ENCODE peak calls at places on chromosome 15, in ten cellular contexts. O is AG04449, W is neural crest cell, U is natural killer cell, J is cardiac muscle cell, E is ovary, S is HFFc6, K is Peyer's patch, G is foreskin fibroblast, Y is coronary artery. H is an unnamed sample.
A peak's percentile ranks its signal among the peaks of the same experiment; 100 is the strongest.

GRCh38 chr15:79154491-79155182 is 64.1 kb upstream of the RASGRF1 start:
- DNase-seq in S (no peak), Y (no peak), G (no peak), W (no peak), K (no peak), O (no peak), J (peak; percentile 40), E (no peak), U (no peak), H (no peak)

GRCh38 chr15:81752149-81752942 is 293.5 kb downstream of the MEX3B start:
- DNase-seq in J (peak; percentile 15), W (no peak), E (peak; percentile 32), G (peak; percentile 27), Y (no peak), K (no peak), S (no peak), O (no peak), U (no peak), H (no peak)

GRCh38 chr15:52785672-52786406 is 4.3 kb downstream of the ONECUT1 start:
- DNase-seq in O (no peak), W (no peak), G (no peak), U (no peak), J (no peak), S (no peak), K (no peak), Y (no peak), E (no peak), H (no peak)

GRCh38 chr15:48774484-48774883 is 36.4 kb downstream of the CEP152 start:
- DNase-seq in G (no peak), K (no peak), W (no peak), U (no peak), S (peak; percentile 61), J (no peak), Y (no peak), E (no peak), O (no peak), H (no peak)

GRCh38 chr15:72302955-72303354 is 17.0 kb downstream of the CELF6 start:
- DNase-seq in J (no peak), S (no peak), E (no peak), Y (no peak), K (no peak), G (no peak), O (no peak), W (no peak), U (no peak), H (no peak)

GRCh38 chr15:73796266-73796939 is 43.3 kb upstream of the INSYN1 start:
- DNase-seq in O (no peak), W (no peak), G (no peak), K (no peak), Y (no peak), U (no peak), J (no peak), E (no peak), S (no peak), H (no peak)

GRCh38 chr15:67149068-67149841 is 83.9 kb downstream of the SMAD3 start:
- DNase-seq in W (no peak), K (no peak), G (no peak), Y (no peak), O (no peak), S (no peak), J (no peak), E (no peak), U (no peak), H (no peak)

GRCh38 chr15:54681578-54681977 is 515.2 kb downstream of the RSL24D1 start:
- DNase-seq in K (no peak), G (no peak), Y (no peak), W (no peak), J (no peak), U (no peak), O (no peak), S (no peak), E (no peak), H (no peak)

GRCh38 chr15:94671845-94672524 is 440.6 kb downstream of the MCTP2 start:
- DNase-seq in S (no peak), O (no peak), E (peak; percentile 37), U (no peak), K (no peak), W (peak; percentile 39), Y (no peak), J (peak; percentile 61), G (peak; percentile 3), H (no peak)

GRCh38 chr15:92937880-92938279 is 37.8 kb downstream of the CHD2 start:
- DNase-seq in O (no peak), J (no peak), Y (no peak), S (no peak), U (no peak), W (no peak), G (no peak), K (no peak), E (no peak), H (no peak)

GRCh38 chr15:92936693-92937092 is 36.6 kb downstream of the CHD2 start:
- DNase-seq in E (no peak), J (no peak), G (no peak), U (no peak), S (no peak), W (no peak), O (no peak), Y (no peak), K (no peak), H (no peak)

GRCh38 chr15:92941668-92942067 is 41.5 kb downstream of the CHD2 start:
- DNase-seq in G (no peak), K (no peak), W (no peak), O (no peak), S (no peak), Y (no peak), J (no peak), U (no peak), E (no peak), H (no peak)

GRCh38 chr15:92936138-92936537 is 36.0 kb downstream of the CHD2 start:
- DNase-seq in O (no peak), S (no peak), E (no peak), K (no peak), G (no peak), J (no peak), W (no peak), Y (no peak), U (no peak), H (no peak)

GRCh38 chr15:92938387-92938786 is 38.3 kb downstream of the CHD2 start:
- DNase-seq in J (no peak), K (no peak), O (no peak), S (no peak), W (no peak), U (no peak), E (no peak), Y (no peak), G (peak; percentile 20), H (no peak)
- TF ChIP-seq CTCF in J (peak; percentile 33), K (peak; percentile 36), O (no peak), S (peak; percentile 69), W (peak; percentile 58), U (peak; percentile 41), E (no peak), Y (no peak), G (no peak), H (no peak)

GRCh38 chr15:78056714-78057269 is 20.7 kb downstream of the TBC1D2B start:
- DNase-seq in U (no peak), J (no peak), G (peak; percentile 65), Y (peak; percentile 69), O (no peak), E (no peak), W (no peak), K (peak; percentile 43), S (peak; percentile 37), H (no peak)
- TF ChIP-seq CTCF in U (no peak), J (no peak), G (no peak), Y (no peak), O (no peak), E (no peak), W (no peak), K (no peak), S (no peak), H (no peak)

GRCh38 chr15:31437686-31438085 is 111.1 kb downstream of the KLF13 start:
- DNase-seq in O (no peak), U (no peak), K (no peak), Y (no peak), W (no peak), E (no peak), J (no peak), G (no peak), S (no peak), H (peak; percentile 76)

GRCh38 chr15:31438601-31439265 is 112.1 kb downstream of the KLF13 start:
- DNase-seq in S (no peak), J (no peak), E (no peak), G (no peak), K (no peak), W (no peak), O (no peak), U (no peak), Y (no peak), H (no peak)

GRCh38 chr15:31442203-31443090 is 115.8 kb downstream of the KLF13 start:
- DNase-seq in W (no peak), U (no peak), K (no peak), G (peak; percentile 90), O (peak; percentile 91), J (no peak), S (peak; percentile 94), Y (no peak), E (no peak), H (no peak)

GRCh38 chr15:31440754-31441298 is 114.2 kb downstream of the KLF13 start:
- DNase-seq in O (no peak), G (peak; percentile 72), S (no peak), J (peak; percentile 32), W (no peak), E (peak; percentile 62), U (peak; percentile 53), K (peak; percentile 60), Y (no peak), H (no peak)

GRCh38 chr15:31439328-31439727 is 112.7 kb downstream of the KLF13 start:
- DNase-seq in Y (no peak), O (no peak), G (no peak), S (no peak), W (no peak), J (no peak), E (no peak), K (no peak), U (no peak), H (peak; percentile 64)
- TF ChIP-seq CTCF in Y (no peak), O (no peak), G (no peak), S (peak; percentile 57), W (peak; percentile 18), J (peak; percentile 13), E (no peak), K (peak; percentile 56), U (no peak), H (peak; percentile 59)

GRCh38 chr15:23647001-23647295 is 719 bp downstream of the MAGEL2 start:
- DNase-seq in O (no peak), W (no peak), S (no peak), K (no peak), U (no peak), E (no peak), G (no peak), J (no peak), Y (no peak), H (no peak)

GRCh38 chr15:23647421-23648375 is at the start of gene MAGEL2:
- DNase-seq in E (peak; percentile 24), G (peak; percentile 9), S (no peak), W (peak; percentile 42), K (no peak), J (peak; percentile 66), U (no peak), Y (no peak), O (no peak), H (no peak)

GRCh38 chr15:23645379-23646164 is 2.1 kb downstream of the MAGEL2 start:
- DNase-seq in J (peak; percentile 39), S (no peak), O (no peak), K (no peak), Y (no peak), E (no peak), U (no peak), W (peak; percentile 25), G (no peak), H (no peak)

GRCh38 chr15:23646165-23647000 is 1.3 kb downstream of the MAGEL2 start:
- DNase-seq in U (no peak), O (no peak), J (no peak), E (no peak), W (no peak), Y (no peak), K (no peak), S (no peak), G (no peak), H (no peak)

GRCh38 chr15:23648920-23649515 is 1.4 kb upstream of the MAGEL2 start:
- DNase-seq in J (peak; percentile 53), W (peak; percentile 59), O (no peak), E (peak; percentile 43), Y (no peak), G (peak; percentile 8), U (no peak), K (no peak), S (no peak), H (no peak)
- TF ChIP-seq CTCF in J (peak; percentile 44), W (peak; percentile 73), O (peak; percentile 40), E (peak; percentile 21), Y (peak; percentile 25), G (peak; percentile 21), U (no peak), K (peak; percentile 14), S (peak; percentile 75), H (peak; percentile 16)

H was measured in GM20000.